ENCODE peak calls at places on chromosomes 5 and 9, in five cellular contexts. One of them, this sample, is unnamed.

GRCh38 chr5:62284946-62285891 is 20.8 kb upstream of the KIF2A start:
- DNase-seq in breast epithelium: no peak
- DNase-seq in spleen: no peak
- DNase-seq in dorsolateral prefrontal cortex: no peak
- DNase-seq in iPS DF 6.9: no peak
- DNase-seq in this sample: no peak

GRCh38 chr5:143695244-143695885 is 116.6 kb upstream of the HMHB1 start:
- DNase-seq in spleen: no peak
- DNase-seq in iPS DF 6.9: no peak
- DNase-seq in breast epithelium: no peak
- DNase-seq in dorsolateral prefrontal cortex: no peak
- DNase-seq in this sample: no peak

GRCh38 chr9:75175395-75175794 is 87.1 kb downstream of the OSTF1 start:
- DNase-seq in dorsolateral prefrontal cortex: no peak
- DNase-seq in iPS DF 6.9: no peak
- DNase-seq in breast epithelium: no peak
- DNase-seq in spleen: no peak
- DNase-seq in this sample: no peak

GRCh38 chr5:171660438-171660837 is 125.2 kb upstream of the SMIM23 start:
- DNase-seq in dorsolateral prefrontal cortex: no peak
- DNase-seq in spleen: no peak
- DNase-seq in breast epithelium: no peak
- DNase-seq in iPS DF 6.9: no peak
- DNase-seq in this sample: no peak

GRCh38 chr5:132260714-132261615 is 3.5 kb downstream of the PDLIM4 start:
- DNase-seq in iPS DF 6.9: no peak
- DNase-seq in spleen: peak
- DNase-seq in dorsolateral prefrontal cortex: no peak
- DNase-seq in breast epithelium: peak
- DNase-seq in this sample: peak

GRCh38 chr9:20558609-20559016 is 63.7 kb downstream of the MLLT3 start:
- DNase-seq in dorsolateral prefrontal cortex: no peak
- DNase-seq in breast epithelium: no peak
- DNase-seq in spleen: no peak
- DNase-seq in iPS DF 6.9: no peak
- DNase-seq in this sample: peak

GRCh38 chr9:122922713-122923112 is 8.6 kb downstream of the ZBTB26 start:
- DNase-seq in dorsolateral prefrontal cortex: no peak
- DNase-seq in spleen: no peak
- DNase-seq in iPS DF 6.9: no peak
- DNase-seq in breast epithelium: no peak
- DNase-seq in this sample: no peak

GRCh38 chr9:2623046-2623865 is 1.7 kb downstream of the VLDLR start:
- DNase-seq in spleen: peak
- DNase-seq in breast epithelium: peak
- DNase-seq in iPS DF 6.9: no peak
- DNase-seq in dorsolateral prefrontal cortex: peak
- DNase-seq in this sample: peak

GRCh38 chr5:72885824-72886223 is 69.4 kb downstream of the TNPO1 start:
- DNase-seq in dorsolateral prefrontal cortex: no peak
- DNase-seq in breast epithelium: no peak
- DNase-seq in spleen: no peak
- DNase-seq in iPS DF 6.9: no peak
- DNase-seq in this sample: no peak

GRCh38 chr9:130948266-130948665 is 9.2 kb upstream of the FIBCD1 start:
- DNase-seq in iPS DF 6.9: no peak
- DNase-seq in breast epithelium: no peak
- DNase-seq in dorsolateral prefrontal cortex: no peak
- DNase-seq in spleen: no peak
- DNase-seq in this sample: no peak

GRCh38 chr5:25701936-25702335 is 1057.2 kb upstream of the CDH10 start:
- DNase-seq in dorsolateral prefrontal cortex: no peak
- DNase-seq in breast epithelium: no peak
- DNase-seq in iPS DF 6.9: no peak
- DNase-seq in spleen: no peak
- DNase-seq in this sample: no peak

GRCh38 chr5:179113143-179113530 is 53.0 kb downstream of the ZNF354C start:
- DNase-seq in dorsolateral prefrontal cortex: no peak
- DNase-seq in iPS DF 6.9: no peak
- DNase-seq in spleen: no peak
- DNase-seq in breast epithelium: peak
- DNase-seq in this sample: no peak

GRCh38 chr5:54639621-54640020 is 122.1 kb downstream of the SNX18 start:
- DNase-seq in iPS DF 6.9: peak
- DNase-seq in spleen: no peak
- DNase-seq in dorsolateral prefrontal cortex: no peak
- DNase-seq in breast epithelium: no peak
- DNase-seq in this sample: no peak

GRCh38 chr5:50595199-50595598 is 71.2 kb upstream of the PARP8 start:
- DNase-seq in iPS DF 6.9: no peak
- DNase-seq in breast epithelium: no peak
- DNase-seq in spleen: no peak
- DNase-seq in dorsolateral prefrontal cortex: no peak
- DNase-seq in this sample: peak

GRCh38 chr5:81994679-81995078 is 22.9 kb downstream of the ATG10 start:
- DNase-seq in breast epithelium: no peak
- DNase-seq in dorsolateral prefrontal cortex: no peak
- DNase-seq in iPS DF 6.9: no peak
- DNase-seq in spleen: no peak
- DNase-seq in this sample: peak

GRCh38 chr5:132493241-132493640 is 2.7 kb upstream of the IRF1 start:
- DNase-seq in breast epithelium: peak
- DNase-seq in dorsolateral prefrontal cortex: no peak
- DNase-seq in spleen: no peak
- DNase-seq in iPS DF 6.9: no peak
- DNase-seq in this sample: no peak

GRCh38 chr9:20693068-20693467 is 9.0 kb downstream of the FOCAD start:
- DNase-seq in breast epithelium: peak
- DNase-seq in iPS DF 6.9: no peak
- DNase-seq in dorsolateral prefrontal cortex: no peak
- DNase-seq in spleen: no peak
- DNase-seq in this sample: peak

GRCh38 chr9:135939351-135940265 is 21.6 kb downstream of the UBAC1 start:
- DNase-seq in spleen: no peak
- DNase-seq in iPS DF 6.9: no peak
- DNase-seq in breast epithelium: no peak
- DNase-seq in dorsolateral prefrontal cortex: no peak
- DNase-seq in this sample: no peak

GRCh38 chr9:133768859-133769510 is 30.8 kb upstream of the SARDH start:
- DNase-seq in breast epithelium: peak
- DNase-seq in iPS DF 6.9: no peak
- DNase-seq in spleen: peak
- DNase-seq in dorsolateral prefrontal cortex: peak
- DNase-seq in this sample: peak

GRCh38 chr9:95091574-95091970 is 225.9 kb downstream of the FANCC start:
- DNase-seq in dorsolateral prefrontal cortex: no peak
- DNase-seq in spleen: no peak
- DNase-seq in breast epithelium: no peak
- DNase-seq in iPS DF 6.9: no peak
- DNase-seq in this sample: peak

GRCh38 chr5:150376799-150377771 is 19.6 kb downstream of the TCOF1 start:
- DNase-seq in dorsolateral prefrontal cortex: no peak
- DNase-seq in iPS DF 6.9: no peak
- DNase-seq in spleen: no peak
- DNase-seq in breast epithelium: no peak
- DNase-seq in this sample: peak

GRCh38 chr5:77241444-77241843 is 31.0 kb downstream of the PDE8B start:
- DNase-seq in dorsolateral prefrontal cortex: no peak
- DNase-seq in breast epithelium: no peak
- DNase-seq in spleen: no peak
- DNase-seq in iPS DF 6.9: no peak
- DNase-seq in this sample: no peak

GRCh38 chr5:44454002-44454401 is 64.8 kb upstream of the FGF10 start:
- DNase-seq in iPS DF 6.9: peak
- DNase-seq in dorsolateral prefrontal cortex: no peak
- DNase-seq in breast epithelium: no peak
- DNase-seq in spleen: no peak
- DNase-seq in this sample: no peak

DNA sequence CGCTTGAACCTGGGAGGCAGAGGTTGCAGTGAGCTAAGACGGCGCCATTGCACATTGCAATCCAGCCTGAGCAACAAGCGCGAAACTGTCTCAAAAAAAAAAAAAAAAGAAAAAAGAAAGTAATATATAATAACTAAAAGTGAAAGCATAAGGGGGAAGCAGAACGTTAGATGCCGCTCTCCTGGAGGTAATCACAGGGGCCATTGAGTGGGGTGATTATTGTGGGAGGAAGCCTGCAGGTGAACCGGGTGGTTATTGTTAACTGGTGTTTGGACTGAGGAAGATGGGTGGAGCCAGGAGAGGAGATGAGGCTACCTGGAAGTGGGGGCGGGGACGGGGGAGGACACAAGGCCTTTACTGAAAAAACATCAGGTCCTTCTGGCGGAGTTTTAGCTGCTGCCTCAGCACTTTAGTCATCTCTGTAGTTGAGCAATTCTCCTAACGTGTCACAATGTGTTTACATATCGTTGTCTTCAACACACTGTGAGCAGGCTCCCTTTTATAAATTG is 5.3 kb upstream of the TJP2 start:
- DNase-seq in dorsolateral prefrontal cortex: no peak
- DNase-seq in breast epithelium: peak
- DNase-seq in spleen: peak
- DNase-seq in iPS DF 6.9: no peak
- DNase-seq in this sample: peak
- H3K4me3 ChIP-seq in dorsolateral prefrontal cortex: no peak
- H3K4me3 ChIP-seq in breast epithelium: no peak
- H3K4me3 ChIP-seq in spleen: peak
- H3K4me3 ChIP-seq in iPS DF 6.9: no peak
- H3K4me3 ChIP-seq in this sample: no peak

GRCh38 chr9:99124534-99124933 is 19.6 kb downstream of the TGFBR1 start:
- DNase-seq in dorsolateral prefrontal cortex: no peak
- DNase-seq in spleen: no peak
- DNase-seq in iPS DF 6.9: no peak
- DNase-seq in breast epithelium: no peak
- DNase-seq in this sample: no peak

GRCh38 chr9:99115947-99116543 is 11.1 kb downstream of the TGFBR1 start:
- DNase-seq in dorsolateral prefrontal cortex: no peak
- DNase-seq in breast epithelium: no peak
- DNase-seq in spleen: no peak
- DNase-seq in iPS DF 6.9: no peak
- DNase-seq in this sample: no peak

GRCh38 chr9:99121604-99122003 is 16.7 kb downstream of the TGFBR1 start:
- DNase-seq in spleen: no peak
- DNase-seq in breast epithelium: no peak
- DNase-seq in dorsolateral prefrontal cortex: no peak
- DNase-seq in iPS DF 6.9: no peak
- DNase-seq in this sample: no peak

GRCh38 chr9:99118782-99119466 is 14.0 kb downstream of the TGFBR1 start:
- DNase-seq in iPS DF 6.9: no peak
- DNase-seq in breast epithelium: no peak
- DNase-seq in dorsolateral prefrontal cortex: no peak
- DNase-seq in spleen: peak
- DNase-seq in this sample: no peak

DNA sequence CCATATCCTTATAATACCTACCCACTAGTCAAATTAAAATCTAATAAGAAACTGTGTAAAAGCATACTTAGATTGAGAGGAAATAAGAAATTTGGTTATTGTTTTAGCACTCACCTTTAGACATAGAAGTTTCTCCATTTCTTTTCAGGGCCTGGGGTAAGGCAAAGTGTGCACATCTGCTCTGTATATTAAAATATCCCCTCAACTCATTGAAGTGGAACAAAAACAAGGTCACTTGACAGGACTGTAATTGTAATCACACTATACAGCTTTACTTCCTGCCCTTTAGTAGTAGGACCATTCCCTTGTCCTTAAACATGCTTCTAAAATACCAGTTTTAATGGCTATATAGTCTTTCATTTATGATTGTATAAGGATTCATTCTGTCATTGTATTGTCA is 15.3 kb downstream of the TGFBR1 start:
- DNase-seq in spleen: no peak
- DNase-seq in breast epithelium: no peak
- DNase-seq in iPS DF 6.9: no peak
- DNase-seq in dorsolateral prefrontal cortex: no peak
- DNase-seq in this sample: no peak
- H3K4me3 ChIP-seq in spleen: peak
- H3K4me3 ChIP-seq in breast epithelium: no peak
- H3K4me3 ChIP-seq in iPS DF 6.9: no peak
- H3K4me3 ChIP-seq in dorsolateral prefrontal cortex: no peak
- H3K4me3 ChIP-seq in this sample: no peak

DNA sequence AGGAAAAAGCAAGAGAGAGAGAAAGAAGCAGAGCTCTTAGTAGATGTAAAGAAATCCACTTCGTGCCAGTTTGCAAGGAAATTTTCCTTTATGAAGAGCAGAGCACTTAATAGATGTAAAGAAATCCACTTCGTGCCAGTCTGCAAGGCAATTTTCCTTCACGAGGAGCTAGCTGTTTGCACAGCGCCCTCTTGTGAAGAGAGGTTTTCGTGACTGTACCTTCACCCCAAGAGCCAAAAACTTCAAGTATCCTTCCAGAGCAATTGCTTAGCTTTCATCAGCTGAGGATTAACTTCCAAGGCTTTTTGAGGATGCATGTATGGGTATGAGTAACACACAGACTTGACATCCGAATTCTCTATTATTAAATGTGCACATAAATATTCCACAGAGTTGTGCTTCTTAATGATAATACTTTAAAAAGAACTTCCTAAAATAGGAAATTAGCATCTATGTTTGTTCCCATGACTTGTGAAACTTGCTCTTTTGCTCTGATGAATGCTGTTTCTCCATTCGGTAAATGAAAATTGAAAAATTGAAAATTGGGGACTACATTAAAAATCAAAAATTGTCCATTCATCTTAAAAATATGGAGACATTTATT is 525.6 kb downstream of the PDE4D start:
- DNase-seq in iPS DF 6.9: peak
- DNase-seq in breast epithelium: no peak
- DNase-seq in spleen: no peak
- DNase-seq in dorsolateral prefrontal cortex: peak
- DNase-seq in this sample: peak
- H3K4me3 ChIP-seq in iPS DF 6.9: no peak
- H3K4me3 ChIP-seq in breast epithelium: no peak
- H3K4me3 ChIP-seq in spleen: no peak
- H3K4me3 ChIP-seq in dorsolateral prefrontal cortex: no peak
- H3K4me3 ChIP-seq in this sample: no peak

DNA sequence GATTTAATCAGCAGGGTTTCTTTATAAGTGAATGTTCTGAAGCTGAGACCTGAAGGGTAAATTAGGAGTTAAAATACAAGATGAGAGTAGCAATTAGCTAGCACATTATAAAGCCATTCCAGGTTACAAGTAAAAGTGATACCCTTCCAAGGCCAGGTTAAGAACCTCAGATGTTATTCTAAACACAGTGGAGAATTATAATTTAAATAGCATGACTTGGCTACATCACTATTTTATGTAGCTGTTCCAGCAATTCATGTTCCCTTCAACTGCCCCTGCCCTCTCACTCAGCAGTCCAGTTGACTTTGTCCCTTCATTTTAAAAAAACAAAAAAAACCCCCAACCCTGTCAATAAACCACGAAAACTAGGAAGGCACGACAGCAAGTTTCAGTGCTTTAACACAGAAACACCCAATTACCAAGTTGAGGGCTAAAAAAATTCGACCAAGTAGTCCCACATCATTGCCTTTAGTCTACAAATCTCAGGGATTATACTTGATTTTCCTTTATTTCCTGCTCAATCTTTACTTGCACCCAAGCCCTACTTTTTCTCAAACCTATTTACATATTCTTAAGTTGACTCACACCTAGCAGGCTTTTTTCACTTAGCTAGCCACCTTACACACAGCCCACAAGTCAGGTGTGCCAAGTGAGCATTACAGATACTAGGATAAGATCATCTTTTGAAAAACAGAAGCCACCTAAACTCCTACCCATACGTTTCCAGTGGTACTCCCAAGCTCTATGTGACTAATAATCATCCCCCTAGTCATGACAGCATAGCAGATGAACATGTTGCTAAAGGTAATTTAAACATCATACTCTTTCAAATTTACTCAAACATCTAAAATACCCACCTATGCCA is 3.4 kb downstream of the RPL37 start:
- DNase-seq in breast epithelium: no peak
- DNase-seq in dorsolateral prefrontal cortex: no peak
- DNase-seq in spleen: no peak
- DNase-seq in iPS DF 6.9: no peak
- DNase-seq in this sample: no peak
- H3K4me3 ChIP-seq in breast epithelium: no peak
- H3K4me3 ChIP-seq in dorsolateral prefrontal cortex: no peak
- H3K4me3 ChIP-seq in spleen: no peak
- H3K4me3 ChIP-seq in iPS DF 6.9: no peak
- H3K4me3 ChIP-seq in this sample: no peak

This sample was measured in choroid plexus epithelial cell.